ENCODE peak calls at places on chromosome 13, in six cellular contexts. J is endothelial cell of umbilical vein; A is neural progenitor cell; U is GM23248; C is naive thymus-derived CD4-positive, alpha-beta T cell; X is lower lobe of right lung. B is an unnamed sample.
A peak's percentile ranks its signal among the peaks of the same experiment; 100 is the strongest.

GRCh38 chr13:110397445-110397844 is 90.4 kb downstream of the COL4A2 start:
- DNase-seq in C (no peak), U (peak; percentile 80), A (no peak), X (no peak), J (no peak), B (no peak)

GRCh38 chr13:61685683-61686013 is 270.0 kb upstream of the PCDH20 start:
- DNase-seq in A (peak; percentile 68), X (no peak), C (no peak), U (no peak), J (no peak), B (no peak)

GRCh38 chr13:99008577-99008976 is 30.7 kb upstream of the DOCK9 start:
- DNase-seq in J (no peak), U (no peak), A (no peak), C (no peak), X (no peak), B (no peak)

GRCh38 chr13:114047358-114047881 is 73.5 kb upstream of the C13orf46 start:
- DNase-seq in X (no peak), U (no peak), C (no peak), A (no peak), J (no peak), B (no peak)

GRCh38 chr13:89783221-89783755 is 1564.2 kb upstream of the MIR17HG start:
- DNase-seq in J (no peak), C (no peak), X (no peak), U (no peak), A (no peak), B (no peak)

GRCh38 chr13:110276553-110276950 is 30.4 kb downstream of the COL4A1 start:
- DNase-seq in C (no peak), X (no peak), U (no peak), J (no peak), A (no peak), B (no peak)

GRCh38 chr13:77728265-77728966 is 30.9 kb downstream of the SLAIN1 start:
- DNase-seq in X (no peak), J (no peak), C (no peak), U (no peak), A (no peak), B (no peak)

GRCh38 chr13:95745289-95745688 is 68.3 kb downstream of the DNAJC3 start:
- DNase-seq in X (no peak), J (no peak), C (no peak), U (no peak), A (peak; percentile 24), B (no peak)

GRCh38 chr13:98771838-98772611 is 19.6 kb upstream of the SLC15A1 start:
- DNase-seq in U (no peak), A (no peak), J (no peak), X (no peak), C (no peak), B (no peak)

GRCh38 chr13:48975926-48976676 is 389 bp downstream of the FNDC3A start:
- DNase-seq in U (peak; percentile 92), A (peak; percentile 90), X (peak; percentile 91), J (peak; percentile 82), C (peak; percentile 73), B (peak; percentile 88)

GRCh38 chr13:73063166-73063565 is 4.4 kb downstream of the KLF5 start:
- DNase-seq in A (no peak), U (no peak), J (no peak), C (no peak), X (no peak), B (no peak)

GRCh38 chr13:73059460-73060250 is 850 bp downstream of the KLF5 start:
- DNase-seq in A (peak; percentile 87), X (peak; percentile 86), J (peak; percentile 16), C (peak; percentile 38), U (peak; percentile 62), B (peak; percentile 63)

GRCh38 chr13:73060251-73061160 is 1.7 kb downstream of the KLF5 start:
- DNase-seq in X (no peak), A (peak; percentile 37), U (peak; percentile 90), C (no peak), J (peak; percentile 24), B (no peak)

GRCh38 chr13:73062368-73062767 is 3.6 kb downstream of the KLF5 start:
- DNase-seq in A (peak; percentile 13), X (no peak), U (no peak), C (no peak), J (no peak), B (no peak)

DNA sequence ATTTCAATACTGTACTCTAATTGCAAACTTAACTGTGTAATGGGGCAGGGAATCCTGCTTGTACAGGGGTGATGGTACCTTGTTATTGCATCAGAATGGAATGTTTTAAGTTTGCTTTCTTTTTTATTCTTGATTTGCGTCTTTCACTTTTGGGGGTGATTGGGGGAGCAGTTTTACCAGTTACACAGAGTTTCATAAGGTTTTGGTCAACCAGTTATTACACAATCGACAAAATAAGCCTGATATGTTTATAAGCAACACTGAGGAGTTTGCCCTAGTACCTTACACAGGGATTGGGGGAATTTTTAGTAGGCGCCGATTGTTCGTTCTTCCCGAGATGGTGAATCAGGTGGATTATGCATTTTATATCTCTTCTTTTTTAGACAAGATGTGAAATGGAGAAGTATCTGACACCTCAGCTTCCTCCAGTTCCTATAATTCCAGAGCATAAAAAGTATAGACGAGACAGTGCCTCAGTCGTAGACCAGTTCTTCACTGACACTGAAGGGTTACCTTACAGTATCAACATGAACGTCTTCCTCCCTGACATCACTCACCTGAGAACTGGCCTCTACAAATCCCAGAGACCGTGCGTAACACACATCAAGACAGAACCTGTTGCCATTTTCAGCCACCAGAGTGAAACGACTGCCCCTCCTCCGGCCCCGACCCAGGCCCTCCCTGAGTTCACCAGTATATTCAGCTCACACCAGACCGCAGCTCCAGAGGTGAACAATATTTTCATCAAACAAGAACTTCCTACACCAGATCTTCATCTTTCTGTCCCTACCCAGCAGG is 2.9 kb downstream of the KLF5 start:
- DNase-seq in X (no peak), A (no peak), J (no peak), U (no peak), C (no peak), B (no peak)
- H3K4me3 ChIP-seq in X (peak overlapping the region; percentile 83), A (no peak overlapping the region), J (no peak overlapping the region), U (peak overlapping the region; percentile 83), C (no peak overlapping the region), B (no peak overlapping the region)

DNA sequence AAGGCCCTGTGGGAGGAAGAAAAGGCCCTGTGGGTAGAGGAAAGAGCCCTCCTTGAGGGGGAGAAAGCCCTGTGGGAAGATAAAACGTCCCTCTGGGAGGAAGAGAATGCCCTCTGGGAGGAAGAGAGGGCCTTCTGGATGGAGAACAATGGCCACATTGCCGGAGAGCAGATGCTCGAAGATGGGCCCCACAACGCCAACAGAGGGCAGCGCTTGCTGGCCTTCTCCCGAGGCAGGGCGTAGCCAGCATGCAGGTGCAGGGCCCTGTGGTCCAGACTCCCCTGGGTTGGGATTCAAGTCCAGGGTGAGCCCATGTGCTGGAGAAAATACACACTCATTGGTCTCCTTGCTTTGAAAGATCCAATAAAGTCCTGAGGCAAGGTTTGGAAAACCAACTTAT is 4.1 kb downstream of the CCDC70 start:
- DNase-seq in J (no peak), U (no peak), C (no peak), X (no peak), A (peak; percentile 28), B (no peak)
- H3K27ac ChIP-seq in J (no peak overlapping the region), U (no peak overlapping the region), C (no peak overlapping the region), X (no peak overlapping the region), A (no peak overlapping the region), B (no peak overlapping the region)

DNA sequence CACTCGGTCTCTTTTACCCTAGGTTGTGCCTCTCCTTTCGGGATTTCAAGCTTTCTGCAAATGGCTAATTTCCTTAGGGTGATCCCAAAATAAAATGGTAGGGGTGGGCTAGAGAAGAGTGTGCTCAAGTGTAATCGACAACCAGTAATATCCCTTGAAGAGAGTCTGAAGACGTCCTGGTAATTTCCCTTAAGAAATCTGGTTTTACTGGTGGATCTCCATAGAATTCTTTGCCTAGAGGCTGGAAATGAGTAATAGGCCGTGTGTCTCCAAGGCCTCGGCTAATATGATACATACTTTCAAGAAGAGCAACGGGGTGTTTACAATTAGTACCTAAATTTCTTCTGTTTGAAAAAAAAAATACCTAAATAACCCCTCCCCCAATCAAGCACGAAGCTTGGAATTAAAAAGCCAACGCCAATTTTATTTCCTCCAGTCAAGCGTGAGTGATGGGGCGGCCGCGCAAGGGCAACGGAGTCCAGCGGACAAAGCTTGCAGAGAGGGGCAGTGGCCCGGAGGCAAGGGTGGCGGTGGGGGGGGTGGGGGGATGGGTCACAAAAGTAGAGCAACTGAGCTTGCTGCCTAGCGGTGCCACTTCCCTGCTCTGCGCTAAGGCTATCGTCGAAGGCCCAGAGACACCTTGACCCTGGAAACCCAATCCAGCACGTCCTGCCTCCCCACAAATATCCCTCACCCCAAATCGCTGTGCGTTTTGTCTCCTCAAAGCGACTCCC is 7.8 kb downstream of the SOX21 start:
- DNase-seq in U (no peak), J (no peak), C (no peak), A (peak; percentile 26), X (no peak), B (no peak)
- H3K4me1 ChIP-seq in U (no peaks in the 10 kb centered on the region), J (no peaks in the 10 kb centered on the region), C (no peaks in the 10 kb centered on the region), A (peaks cover 25% of the 10 kb centered on the region), X (no peaks in the 10 kb centered on the region), B (peaks cover 10% of the 10 kb centered on the region)

DNA sequence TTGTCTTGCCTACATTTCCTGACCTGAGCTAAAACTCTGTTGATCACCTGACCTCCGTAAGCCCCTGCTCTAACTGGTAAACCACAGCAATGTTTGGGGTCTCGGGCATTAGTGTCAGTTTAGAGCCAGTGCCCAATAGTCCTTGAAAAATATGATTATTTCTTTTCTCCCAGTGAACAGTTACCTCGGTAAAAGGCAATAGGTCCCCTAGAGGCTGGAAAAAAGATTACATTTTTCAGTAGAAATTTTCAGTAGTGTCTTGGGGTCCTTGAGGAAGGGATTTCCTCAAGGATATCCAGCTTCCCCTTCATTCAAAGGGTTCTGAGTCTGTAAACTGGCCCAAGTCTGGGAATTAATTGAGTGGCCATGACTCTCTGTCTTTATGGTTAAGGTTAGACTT is 177.5 kb downstream of the SLC7A1 start:
- DNase-seq in X (no peak), A (no peak), C (no peak), U (no peak), J (no peak), B (no peak)
- H3K4me3 ChIP-seq in X (no peak overlapping the region), A (no peak overlapping the region), C (no peak overlapping the region), U (no peak overlapping the region), J (no peak overlapping the region), B (no peak overlapping the region)